ENCODE peak calls at places on chromosomes 13 and 19, in seven cellular contexts. R, U, M, I, N, K and O are unnamed samples.

GRCh38 chr13:113666324-113666660 is 727 bp upstream of the GRK1 start:
- DNase-seq in K (no peak), M (no peak), N (no peak), I (no peak), R (no peak), U (no peak), O (no peak)

GRCh38 chr13:80695841-80696240 is 354.9 kb upstream of the SPRY2 start:
- DNase-seq in M (no peak), K (no peak), N (peak), I (no peak), U (no peak), R (no peak), O (no peak)

GRCh38 chr13:45786293-45786920 is 65.1 kb downstream of the SIAH3 start:
- DNase-seq in M (no peak), N (no peak), U (no peak), K (peak), I (no peak), R (no peak), O (no peak)

GRCh38 chr19:14433454-14434156 is 499 bp downstream of the PKN1 start:
- DNase-seq in M (no peak), K (peak), N (no peak), U (no peak), I (no peak), R (no peak), O (no peak)

GRCh38 chr13:98565726-98566577 is 11.0 kb downstream of the STK24 start:
- DNase-seq in U (no peak), K (no peak), I (no peak), M (no peak), R (no peak), N (no peak), O (no peak)

GRCh38 chr13:73778242-73778864 is 355.9 kb downstream of the KLF12 start:
- DNase-seq in N (no peak), K (no peak), R (no peak), M (no peak), U (no peak), I (no peak), O (no peak)

GRCh38 chr13:48160879-48161278 is 66.0 kb upstream of the MED4 start:
- DNase-seq in K (no peak), U (no peak), M (no peak), N (no peak), R (no peak), I (no peak), O (peak)

GRCh38 chr13:108377646-108378206 is 108.2 kb downstream of the TNFSF13B start:
- DNase-seq in U (no peak), R (no peak), K (no peak), N (no peak), M (no peak), I (no peak), O (no peak)

GRCh38 chr13:79491715-79492114 is 10.8 kb downstream of the NDFIP2 start:
- DNase-seq in I (no peak), R (no peak), M (peak), N (peak), U (no peak), K (peak), O (peak)

GRCh38 chr13:43196171-43196611 is 172.8 kb downstream of the DNAJC15 start:
- DNase-seq in R (no peak), K (no peak), I (no peak), U (no peak), M (peak), N (no peak), O (peak)

GRCh38 chr19:7910321-7911161 is 4.1 kb upstream of the TGFBR3L start:
- DNase-seq in U (no peak), I (no peak), R (no peak), M (no peak), K (no peak), N (no peak), O (no peak)

GRCh38 chr19:58572818-58573657 is at the start of gene MZF1:
- DNase-seq in U (peak), N (peak), R (peak), K (peak), I (peak), M (peak), O (peak)

GRCh38 chr13:39692650-39693438 is 37.4 kb downstream of the COG6 start:
- DNase-seq in R (no peak), U (no peak), K (no peak), N (no peak), M (peak), I (no peak), O (peak)

GRCh38 chr13:58437436-58437835 is 805.9 kb downstream of the PCDH17 start:
- DNase-seq in N (no peak), I (no peak), M (no peak), U (no peak), K (no peak), R (no peak), O (no peak)

GRCh38 chr19:3506384-3507340 is 551 bp downstream of the FZR1 start:
- DNase-seq in K (peak), I (no peak), M (no peak), U (no peak), R (no peak), N (no peak), O (peak)

GRCh38 chr13:25203256-25203794 is 31.2 kb upstream of the AMER2 start:
- DNase-seq in U (no peak), K (no peak), M (no peak), R (no peak), N (peak), I (no peak), O (no peak)

GRCh38 chr19:53549354-53549753 is 11.4 kb downstream of the ZNF331 start:
- DNase-seq in N (no peak), I (no peak), U (no peak), M (peak), R (no peak), K (peak), O (peak)

GRCh38 chr13:52925775-52926285 is 77.4 kb upstream of the PCDH8 start:
- DNase-seq in I (no peak), M (no peak), R (no peak), N (no peak), U (no peak), K (no peak), O (no peak)

GRCh38 chr13:113622791-113623490 is 35.1 kb downstream of the ATP4B start:
- DNase-seq in R (no peak), U (no peak), I (no peak), K (no peak), N (no peak), M (no peak), O (peak)

GRCh38 chr13:52879950-52880650 is 31.7 kb upstream of the PCDH8 start:
- DNase-seq in R (no peak), U (peak), N (peak), K (no peak), I (peak), M (no peak), O (no peak)

GRCh38 chr13:41827507-41828213 is 133.2 kb downstream of the VWA8 start:
- DNase-seq in K (peak), M (peak), I (no peak), U (no peak), R (no peak), N (no peak), O (peak)

GRCh38 chr13:107095876-107096275 is 527.9 kb upstream of the ARGLU1 start:
- DNase-seq in N (no peak), U (no peak), R (no peak), K (peak), I (no peak), M (no peak), O (no peak)

GRCh38 chr19:2775556-2776430 is 7.3 kb downstream of the SGTA start:
- DNase-seq in K (peak), M (peak), R (no peak), I (no peak), N (no peak), U (no peak), O (peak)

GRCh38 chr19:19468424-19469050 is 46.8 kb downstream of the TSSK6 start:
- DNase-seq in U (no peak), K (no peak), I (no peak), N (no peak), M (no peak), R (no peak), O (peak)

GRCh38 chr19:55147408-55148251 is 1.4 kb downstream of the TNNT1 start:
- DNase-seq in M (no peak), N (peak), I (no peak), U (peak), R (no peak), K (no peak), O (no peak)

GRCh38 chr19:48568345-48568886 is 16.4 kb downstream of the SULT2B1 start:
- DNase-seq in I (no peak), U (peak), M (peak), R (no peak), K (peak), N (peak), O (peak)

GRCh38 chr19:41528106-41528505 is 47.9 kb upstream of the CEACAM21 start:
- DNase-seq in M (no peak), N (no peak), I (no peak), R (no peak), U (no peak), K (peak), O (no peak)

GRCh38 chr13:113452942-113453901 is at the start of gene ADPRHL1:
- DNase-seq in M (no peak), N (no peak), K (no peak), U (no peak), I (no peak), R (peak), O (no peak)

GRCh38 chr19:934865-935422 is 9.1 kb downstream of the ARID3A start:
- DNase-seq in K (peak), R (no peak), I (no peak), M (peak), U (no peak), N (no peak), O (no peak)

GRCh38 chr13:39909634-39910033 is 254.2 kb downstream of the COG6 start:
- DNase-seq in I (no peak), K (no peak), N (no peak), R (no peak), U (no peak), M (no peak), O (no peak)

GRCh38 chr19:34263745-34264237 is 9.4 kb downstream of the GARRE1 start:
- DNase-seq in R (no peak), I (no peak), M (no peak), K (no peak), N (no peak), U (no peak), O (no peak)

GRCh38 chr13:110358381-110358780 is 51.3 kb downstream of the COL4A2 start:
- DNase-seq in I (no peak), R (no peak), K (peak), M (no peak), U (no peak), N (no peak), O (no peak)

GRCh38 chr19:47598407-47599349 is 10.3 kb upstream of the BICRA start:
- DNase-seq in I (peak), R (peak), U (peak), K (peak), N (peak), M (peak), O (peak)

GRCh38 chr13:99777873-99778272 is 193.7 kb downstream of the ZIC5 start:
- DNase-seq in R (no peak), K (no peak), M (no peak), U (no peak), I (no peak), N (peak), O (no peak)

GRCh38 chr19:18155095-18156087 is 2.4 kb downstream of the PIK3R2 start:
- DNase-seq in I (no peak), R (no peak), K (no peak), U (no peak), N (no peak), M (no peak), O (no peak)

GRCh38 chr13:29502391-29503008 is 93.0 kb downstream of the SLC7A1 start:
- DNase-seq in R (no peak), U (no peak), M (no peak), I (no peak), N (no peak), K (peak), O (no peak)

DNA sequence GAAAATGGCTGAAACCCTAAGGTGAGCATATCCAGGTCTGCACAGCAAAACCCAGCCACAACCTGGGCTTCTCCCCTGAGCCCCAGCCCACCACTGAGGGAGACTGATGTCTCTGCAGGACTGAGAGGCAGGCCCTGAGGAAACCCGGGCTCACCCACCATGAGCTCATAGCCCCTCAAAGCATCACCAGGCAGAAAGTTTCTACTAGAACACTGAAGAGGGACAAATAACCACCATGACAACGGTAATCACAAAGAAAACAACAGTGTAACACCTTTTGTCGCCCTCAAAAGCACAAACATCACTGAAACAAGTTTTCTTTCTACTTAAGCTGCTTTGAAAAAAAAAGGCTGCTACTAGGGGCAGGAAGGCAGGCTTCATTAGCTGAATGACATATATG is 29.8 kb downstream of the TSHZ3 start:
- DNase-seq in I (no peak), M (no peak), R (no peak), N (peak), U (no peak), K (no peak), O (peak)
- H2AK5ac ChIP-seq in I (no peak), M (no peak), R (no peak), N (no peak), U (no peak), K (no peak), O (no peak)

GRCh38 chr13:27138457-27139093 is 33.0 kb downstream of the USP12 start:
- DNase-seq in R (no peak), I (no peak), K (no peak), N (peak), U (no peak), M (no peak), O (no peak)

GRCh38 chr13:27139565-27139964 is 32.0 kb downstream of the USP12 start:
- DNase-seq in I (no peak), N (no peak), R (no peak), U (no peak), K (no peak), M (no peak), O (no peak)

GRCh38 chr13:27140060-27140459 is 31.6 kb downstream of the USP12 start:
- DNase-seq in I (no peak), K (no peak), N (no peak), U (no peak), M (no peak), R (no peak), O (no peak)

GRCh38 chr13:27137759-27138158 is 33.9 kb downstream of the USP12 start:
- DNase-seq in R (no peak), K (no peak), M (no peak), N (no peak), I (no peak), U (no peak), O (no peak)

DNA sequence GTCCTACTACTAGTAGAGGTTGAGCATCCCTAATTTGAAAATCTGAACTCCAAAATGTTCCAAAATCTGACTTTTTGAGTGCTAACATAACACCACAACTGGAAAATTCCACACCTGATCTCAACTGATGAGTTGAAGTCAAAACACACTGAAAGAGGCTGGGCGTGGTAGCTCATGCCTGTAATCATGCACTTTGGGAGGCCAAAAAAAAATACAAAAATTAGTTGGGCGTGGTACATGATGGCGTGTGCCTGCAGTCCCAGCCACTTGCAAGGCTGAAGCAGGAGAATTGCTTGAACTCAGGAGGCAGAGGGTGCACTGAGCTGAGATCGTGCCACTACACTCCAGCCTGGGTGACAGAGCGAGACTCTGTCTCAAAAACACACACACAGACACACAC is 29.9 kb downstream of the USP12 start:
- DNase-seq in R (no peak), U (no peak), M (no peak), I (no peak), N (no peak), K (no peak), O (no peak)
- H3K9ac ChIP-seq in R (no peak), U (no peak), M (no peak), I (no peak), N (no peak), K (no peak), O (no peak)

GRCh38 chr19:4932711-4933110 is 23.4 kb downstream of the UHRF1 start:
- DNase-seq in R (no peak), K (no peak), I (no peak), N (no peak), U (no peak), M (no peak), O (no peak)
- H2AK5ac ChIP-seq in R (no peak), K (no peak), I (no peak), N (no peak), U (no peak), M (no peak), O (no peak)

GRCh38 chr13:50677687-50678463 is 165.6 kb downstream of the DLEU7 start:
- DNase-seq in K (no peak), U (no peak), R (no peak), N (no peak), I (no peak), M (peak), O (no peak)
- H3K9ac ChIP-seq in K (no peak), U (no peak), R (no peak), N (no peak), I (no peak), M (no peak), O (peak)